ENCODE peak calls at places on chromosomes 16 and 17, in seven cellular contexts. S is GM23338, J is SK-N-SH, V is IMR-90, E is HepG2, R is mammary epithelial cell, M is H1. P is an unnamed sample.
A peak's percentile ranks its signal among the peaks of the same experiment; 100 is the strongest.

GRCh38 chr17:58661499-58661898 is 30.3 kb downstream of the TEX14 start:
- DNase-seq in J (no peak), V (no peak), R (no peak), E (no peak), M (no peak), S (no peak), P (no peak)

GRCh38 chr17:29358421-29358820 is 31.7 kb upstream of the TAOK1 start:
- DNase-seq in E (no peak), S (no peak), M (no peak), V (no peak), J (no peak), R (peak; percentile 46), P (no peak)

GRCh38 chr17:30928584-30928983 is 6.8 kb downstream of the ADAP2 start:
- DNase-seq in E (no peak), M (no peak), V (no peak), J (no peak), R (no peak), S (no peak), P (no peak)

GRCh38 chr16:15521758-15522509 is 87.5 kb downstream of the BMERB1 start:
- DNase-seq in R (peak; percentile 19), S (no peak), E (no peak), M (no peak), V (no peak), J (peak; percentile 75), P (no peak)

GRCh38 chr16:86061771-86062170 is 162.8 kb downstream of the IRF8 start:
- DNase-seq in V (no peak), R (no peak), E (no peak), M (no peak), J (no peak), S (no peak), P (no peak)

GRCh38 chr16:79008036-79008868 is 592.3 kb downstream of the MAF start:
- DNase-seq in V (no peak), S (no peak), R (no peak), E (no peak), M (no peak), J (no peak), P (no peak)

GRCh38 chr16:86495756-86496261 is 14.5 kb upstream of the FOXF1 start:
- DNase-seq in V (no peak), E (no peak), S (peak; percentile 48), J (no peak), R (no peak), M (no peak), P (no peak)

GRCh38 chr16:64540449-64540848 is 581.4 kb downstream of the CDH11 start:
- DNase-seq in S (no peak), J (no peak), V (no peak), M (no peak), R (no peak), E (no peak), P (no peak)

GRCh38 chr17:9306086-9306485 is 269.5 kb downstream of the STX8 start:
- DNase-seq in V (peak; percentile 24), R (peak; percentile 48), E (no peak), M (no peak), J (no peak), S (no peak), P (no peak)

GRCh38 chr17:9313346-9313745 is 262.3 kb downstream of the STX8 start:
- DNase-seq in M (no peak), J (no peak), R (no peak), S (no peak), E (no peak), V (no peak), P (no peak)

GRCh38 chr17:9307313-9307998 is 268.2 kb downstream of the STX8 start:
- DNase-seq in V (peak; percentile 22), J (no peak), R (no peak), S (no peak), M (no peak), E (no peak), P (no peak)

GRCh38 chr17:9308069-9308468 is 267.6 kb downstream of the STX8 start:
- DNase-seq in J (no peak), V (no peak), M (no peak), S (peak; percentile 37), E (no peak), R (peak; percentile 17), P (no peak)

GRCh38 chr17:9309216-9309615 is 266.4 kb downstream of the STX8 start:
- DNase-seq in R (no peak), J (no peak), M (no peak), V (no peak), E (no peak), S (peak; percentile 71), P (no peak)
- H3K4me2 ChIP-seq in R (no peak overlapping the region), J (no peak overlapping the region), M (peak overlapping the region; percentile 4), V (no peak overlapping the region), E (no peak overlapping the region), S (peak overlapping the region; percentile 28), P (no peak overlapping the region)

GRCh38 chr16:31184888-31185287 is 4.9 kb downstream of the FUS start:
- DNase-seq in R (no peak), E (no peak), M (no peak), V (no peak), J (no peak), S (no peak), P (no peak)

GRCh38 chr16:31187808-31188189 is 7.9 kb downstream of the FUS start:
- DNase-seq in M (no peak), V (no peak), J (no peak), E (no peak), S (no peak), R (no peak), P (no peak)

GRCh38 chr16:31185339-31185738 is 5.4 kb downstream of the FUS start:
- DNase-seq in M (no peak), R (no peak), J (no peak), V (no peak), E (no peak), S (no peak), P (no peak)

GRCh38 chr16:31186930-31187807 is 7.2 kb downstream of the FUS start:
- DNase-seq in M (no peak), S (no peak), V (no peak), E (no peak), R (no peak), J (no peak), P (no peak)

GRCh38 chr16:31186176-31186575 is 6.2 kb downstream of the FUS start:
- DNase-seq in M (no peak), V (no peak), E (no peak), R (no peak), S (no peak), J (no peak), P (no peak)
- H3K36me3 ChIP-seq in M (peaks cover 92% of the 10 kb centered on the region), V (peaks cover 84% of the 10 kb centered on the region), E (peaks cover 57% of the 10 kb centered on the region), R (peaks cover 78% of the 10 kb centered on the region), S (peaks cover 95% of the 10 kb centered on the region), J (peaks cover 82% of the 10 kb centered on the region), P (peaks cover 8% of the 10 kb centered on the region)

GRCh38 chr16:81601601-81602251 is 157.1 kb downstream of the CMIP start:
- DNase-seq in J (peak; percentile 48), R (no peak), S (no peak), V (peak; percentile 20), E (no peak), M (no peak), P (no peak)

GRCh38 chr16:81599034-81599744 is 154.6 kb downstream of the CMIP start:
- DNase-seq in E (peak; percentile 20), V (no peak), M (no peak), R (peak; percentile 57), J (no peak), S (no peak), P (no peak)

GRCh38 chr16:81602377-81602776 is 157.8 kb downstream of the CMIP start:
- DNase-seq in J (no peak), S (no peak), M (no peak), E (no peak), R (no peak), V (no peak), P (no peak)

GRCh38 chr16:81601008-81601428 is 156.4 kb downstream of the CMIP start:
- DNase-seq in M (no peak), S (no peak), R (peak; percentile 97), J (peak; percentile 49), V (peak; percentile 72), E (no peak), P (peak; percentile 46)

DNA sequence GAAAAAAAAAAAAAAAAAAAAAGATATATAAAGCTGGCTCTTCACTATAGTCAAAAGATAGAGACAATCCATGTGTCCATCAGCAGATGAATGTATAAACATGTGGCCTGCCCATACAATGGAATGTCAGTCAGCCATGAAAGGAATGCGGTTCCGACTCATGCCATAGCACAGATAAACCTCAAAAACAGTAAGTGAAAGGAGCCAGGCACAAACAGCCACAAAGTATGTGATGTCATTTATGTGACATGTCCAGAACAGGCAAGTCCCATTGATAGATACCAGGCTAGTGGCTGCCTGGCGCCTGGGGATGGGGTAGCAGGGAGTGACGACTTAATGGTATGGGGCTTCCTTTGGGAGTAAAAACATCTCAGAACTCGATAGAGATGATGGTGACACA is 155.7 kb downstream of the CMIP start:
- DNase-seq in M (no peak), V (peak; percentile 62), S (no peak), R (peak; percentile 61), J (peak; percentile 81), E (peak; percentile 84), P (peak; percentile 47)
- H3K4me2 ChIP-seq in M (no peak overlapping the region), V (no peak overlapping the region), S (no peak overlapping the region), R (peak overlapping the region; percentile 57), J (peak overlapping the region; percentile 29), E (no peak overlapping the region), P (no peak overlapping the region)

GRCh38 chr17:18323507-18324139 is 8.5 kb downstream of the SMCR8 start:
- DNase-seq in M (no peak), E (no peak), V (no peak), S (no peak), J (no peak), R (no peak), P (no peak)

GRCh38 chr17:18323007-18323406 is 7.9 kb downstream of the SMCR8 start:
- DNase-seq in M (no peak), S (no peak), E (no peak), R (peak; percentile 9), J (no peak), V (peak; percentile 21), P (no peak)

GRCh38 chr17:18322522-18322921 is 7.4 kb downstream of the SMCR8 start:
- DNase-seq in E (no peak), S (no peak), J (no peak), M (no peak), V (no peak), R (no peak), P (no peak)

GRCh38 chr17:18326039-18326438 is 10.9 kb downstream of the SMCR8 start:
- DNase-seq in S (no peak), M (no peak), V (no peak), R (no peak), E (no peak), J (no peak), P (no peak)

DNA sequence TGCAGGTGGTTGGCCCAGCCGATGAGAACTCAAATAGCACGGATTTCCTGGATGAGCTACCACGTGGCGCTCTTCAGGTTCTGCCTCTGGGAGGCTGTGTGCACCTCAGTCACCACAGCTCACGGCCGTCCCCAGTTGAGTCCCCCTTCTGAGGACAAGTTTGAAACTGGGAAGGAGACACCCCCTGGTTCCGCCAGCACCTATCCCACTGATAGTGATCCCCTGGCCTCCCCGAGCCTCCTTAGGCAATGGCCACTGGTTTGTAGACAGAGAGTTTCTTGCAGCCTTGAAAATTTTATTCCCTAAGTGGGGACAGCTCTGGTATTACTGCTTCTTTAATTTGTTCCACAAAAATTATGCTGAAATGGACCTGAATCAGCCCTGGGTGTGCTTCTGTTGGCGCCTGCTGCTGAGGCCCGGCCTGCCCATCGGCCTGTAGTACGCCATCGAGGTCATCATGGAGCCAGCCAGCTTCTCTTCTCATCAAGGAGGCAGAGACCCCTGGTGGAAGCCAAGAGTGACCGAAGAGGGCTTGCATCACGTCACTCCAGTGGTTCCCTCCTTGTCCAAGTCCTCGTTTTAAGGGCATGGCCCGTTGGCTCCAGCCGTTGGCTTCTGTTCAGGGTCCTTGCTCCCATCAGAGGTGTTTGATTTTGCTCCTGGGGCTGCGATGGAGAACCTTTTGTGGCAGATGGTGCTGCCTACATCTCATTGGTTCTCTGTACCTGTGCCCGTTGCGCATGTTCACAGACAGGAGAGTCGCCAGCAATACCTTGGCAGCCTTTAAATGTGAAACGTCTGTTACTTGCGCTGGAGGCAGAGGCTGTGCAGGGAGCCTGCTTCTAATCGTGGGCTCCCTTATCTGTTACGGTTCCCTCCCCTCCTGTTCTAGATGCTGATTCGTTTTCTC is 9.3 kb downstream of the SMCR8 start:
- DNase-seq in V (no peak), M (no peak), E (no peak), S (peak; percentile 40), R (no peak), J (no peak), P (no peak)
- H3K36me3 ChIP-seq in V (peaks cover 46% of the 10 kb centered on the region), M (peaks cover 20% of the 10 kb centered on the region), E (peaks cover 30% of the 10 kb centered on the region), S (no peaks in the 10 kb centered on the region), R (peaks cover 12% of the 10 kb centered on the region), J (peaks cover 68% of the 10 kb centered on the region), P (no peaks in the 10 kb centered on the region)